ENCODE peak calls at places on chromosomes 6 and 20, in seven cellular contexts. C, T, N, G, A, F and Y are unnamed samples. For H3K36me3 and H3K4me1, the result is how much of the 10 kb centered on the place peaks cover.

GRCh38 chr20:45367126-45367525 is 4.2 kb downstream of the SYS1 start:
- DNase-seq in A (no peak), C (no peak), T (no peak), N (no peak), G (no peak), F (no peak), Y (no peak)

GRCh38 chr6:149331871-149332270 is 14.4 kb downstream of the TAB2 start:
- DNase-seq in C (no peak), A (no peak), N (no peak), T (no peak), G (no peak), F (peak), Y (no peak)

GRCh38 chr20:59765599-59766177 is 161.3 kb downstream of the PHACTR3 start:
- DNase-seq in T (no peak), F (no peak), A (no peak), C (no peak), N (no peak), G (no peak), Y (no peak)

GRCh38 chr6:9204171-9204570 is 768.8 kb upstream of the SLC35B3 start:
- DNase-seq in T (no peak), C (peak), F (peak), N (no peak), A (no peak), G (no peak), Y (peak)

GRCh38 chr6:45116714-45117410 is 211.3 kb upstream of the RUNX2 start:
- DNase-seq in N (no peak), G (no peak), A (no peak), C (no peak), T (no peak), F (peak), Y (no peak)

GRCh38 chr20:14193885-14194284 is 143.5 kb downstream of the FLRT3 start:
- DNase-seq in G (no peak), T (no peak), C (no peak), N (no peak), A (no peak), F (no peak), Y (no peak)

GRCh38 chr6:170473226-170473789 is 79.8 kb downstream of the PSMB1 start:
- DNase-seq in T (no peak), C (no peak), A (no peak), N (no peak), G (no peak), F (no peak), Y (no peak)

GRCh38 chr6:166145751-166146150 is 21.9 kb downstream of the TBXT start:
- DNase-seq in T (no peak), C (no peak), N (no peak), G (no peak), A (no peak), F (no peak), Y (no peak)

GRCh38 chr6:22877946-22878705 is 308.8 kb downstream of the HDGFL1 start:
- DNase-seq in F (peak), T (no peak), G (no peak), A (no peak), N (no peak), C (no peak), Y (no peak)

GRCh38 chr6:74939309-74939708 is 266.5 kb downstream of the COL12A1 start:
- DNase-seq in N (no peak), C (peak), G (no peak), F (no peak), T (no peak), A (no peak), Y (no peak)

GRCh38 chr6:116596815-116597214 is 19.5 kb upstream of the RSPH4A start:
- DNase-seq in C (no peak), F (peak), N (no peak), T (no peak), A (no peak), G (no peak), Y (no peak)

GRCh38 chr20:20594171-20594530 is 118.3 kb downstream of the RALGAPA2 start:
- DNase-seq in G (no peak), T (no peak), N (no peak), A (no peak), F (peak), C (no peak), Y (no peak)

GRCh38 chr6:134123666-134124208 is 71.3 kb upstream of the SLC2A12 start:
- DNase-seq in G (no peak), C (peak), A (no peak), N (no peak), F (peak), T (peak), Y (peak)

GRCh38 chr20:44702776-44703175 is 12.4 kb upstream of the CCN5 start:
- DNase-seq in A (peak), N (peak), C (no peak), T (no peak), G (no peak), F (peak), Y (no peak)

GRCh38 chr6:78850621-78851020 is 16.7 kb upstream of the IRAK1BP1 start:
- DNase-seq in G (no peak), F (no peak), N (no peak), T (no peak), C (no peak), A (no peak), Y (no peak)

GRCh38 chr20:25245461-25245860 is 2.4 kb upstream of the PYGB start:
- DNase-seq in F (no peak), C (no peak), A (no peak), N (no peak), G (peak), T (no peak), Y (no peak)

GRCh38 chr6:25477006-25477590 is 174.9 kb upstream of the SCGN start:
- DNase-seq in C (no peak), T (no peak), N (no peak), F (peak), G (no peak), A (no peak), Y (no peak)

GRCh38 chr6:148085651-148086321 is 256.9 kb upstream of the SASH1 start:
- DNase-seq in N (no peak), C (no peak), T (no peak), G (no peak), F (no peak), A (no peak), Y (no peak)

DNA sequence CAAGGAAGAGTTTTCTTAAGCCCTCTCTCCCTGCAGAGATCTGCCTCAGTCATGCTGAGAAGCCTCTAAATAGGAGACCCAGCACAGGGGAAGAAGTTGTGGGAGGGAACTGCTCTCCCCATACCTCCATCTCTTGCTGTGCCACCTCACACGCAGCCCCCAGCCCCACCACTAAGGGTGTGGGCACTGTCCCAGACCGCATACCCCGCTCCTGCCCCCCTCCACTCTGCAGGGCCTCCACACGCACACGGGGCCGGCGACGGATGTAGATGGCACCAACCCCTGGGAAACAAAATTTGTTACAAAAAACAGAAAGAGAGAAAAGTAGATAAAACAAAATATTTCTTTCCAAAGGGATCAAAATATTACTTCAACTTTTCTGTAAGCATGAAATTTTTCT is 10.2 kb upstream of the CPNE1 start:
- DNase-seq in N (no peak), C (no peak), F (no peak), T (no peak), G (no peak), A (no peak), Y (no peak)
- H3K36me3 ChIP-seq in N (half or more), C (under half), F (under half), T (under half), G (under half), A (under half), Y (under half)

GRCh38 chr6:111706841-111707391 is 101.2 kb upstream of the TRAF3IP2 start:
- DNase-seq in T (no peak), C (no peak), N (no peak), F (no peak), A (no peak), G (no peak), Y (no peak)
- H3K4me1 ChIP-seq in T (under half), C (under half), N (under half), F (under half), A (under half), G (under half), Y (under half)

GRCh38 chr20:1685304-1686052 is 27.9 kb upstream of the SIRPG start:
- DNase-seq in A (no peak), C (no peak), T (no peak), F (no peak), G (no peak), N (no peak), Y (no peak)
- H3K36me3 ChIP-seq in A (under half), C (under half), T (under half), F (under half), G (under half), N (under half), Y (under half)

GRCh38 chr20:58549681-58550542 is 34.7 kb upstream of the APCDD1L start:
- DNase-seq in T (no peak), F (no peak), A (no peak), N (no peak), C (no peak), G (peak), Y (no peak)
- H3K4me1 ChIP-seq in T (under half), F (half or more), A (under half), N (under half), C (under half), G (under half), Y (under half)

GRCh38 chr20:1015181-1015580 is 13.1 kb upstream of the RSPO4 start:
- DNase-seq in A (peak), F (no peak), G (no peak), C (no peak), T (no peak), N (no peak), Y (no peak)

GRCh38 chr20:1019344-1019743 is 17.2 kb upstream of the RSPO4 start:
- DNase-seq in C (no peak), A (no peak), F (no peak), G (no peak), T (no peak), N (no peak), Y (no peak)

GRCh38 chr20:1014471-1014870 is 12.4 kb upstream of the RSPO4 start:
- DNase-seq in C (no peak), F (no peak), T (no peak), N (no peak), G (no peak), A (peak), Y (no peak)

GRCh38 chr20:1020614-1021013 is 18.5 kb upstream of the RSPO4 start:
- DNase-seq in C (no peak), T (no peak), F (no peak), N (no peak), G (no peak), A (no peak), Y (no peak)

DNA sequence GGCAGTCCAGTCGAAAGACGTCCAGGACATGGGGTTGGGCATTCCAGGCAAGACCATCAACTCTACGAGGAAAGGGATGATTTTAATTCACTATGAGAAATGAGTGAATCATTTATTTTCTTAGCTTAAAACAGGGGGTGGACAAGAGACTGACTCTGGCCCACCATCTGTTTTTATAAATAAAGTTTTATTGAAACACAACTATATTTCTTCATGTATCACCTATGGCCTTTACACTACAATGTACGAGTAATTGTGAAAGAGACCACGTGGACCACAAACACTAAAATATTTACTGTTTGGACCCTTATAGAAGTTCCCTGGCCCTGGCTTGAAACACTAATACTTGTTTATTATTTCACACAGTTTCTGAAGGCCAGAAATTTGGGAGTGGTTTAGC is 15.6 kb upstream of the RSPO4 start:
- DNase-seq in A (no peak), F (no peak), N (no peak), G (no peak), T (no peak), C (no peak), Y (no peak)
- H3K36me3 ChIP-seq in A (under half), F (under half), N (under half), G (under half), T (under half), C (under half), Y (under half)

GRCh38 chr6:42375905-42376304 is 75.8 kb downstream of the TRERF1 start:
- DNase-seq in N (no peak), A (peak), G (no peak), F (no peak), C (no peak), T (no peak), Y (no peak)

GRCh38 chr6:42378536-42378935 is 73.2 kb downstream of the TRERF1 start:
- DNase-seq in G (no peak), F (no peak), N (no peak), T (no peak), C (no peak), A (peak), Y (no peak)

GRCh38 chr6:42375007-42375635 is 76.6 kb downstream of the TRERF1 start:
- DNase-seq in C (no peak), T (no peak), A (no peak), G (peak), F (no peak), N (no peak), Y (no peak)

GRCh38 chr6:42380208-42380979 is 71.3 kb downstream of the TRERF1 start:
- DNase-seq in G (no peak), T (no peak), A (no peak), F (no peak), C (no peak), N (no peak), Y (no peak)

GRCh38 chr6:42378125-42378524 is 73.6 kb downstream of the TRERF1 start:
- DNase-seq in N (no peak), C (no peak), F (no peak), G (no peak), T (no peak), A (no peak), Y (no peak)
- H3K4me1 ChIP-seq in N (under half), C (under half), F (under half), G (half or more), T (under half), A (under half), Y (under half)

GRCh38 chr6:154824076-154824475 is 90.9 kb downstream of the SCAF8 start:
- DNase-seq in N (no peak), F (no peak), G (no peak), C (no peak), A (no peak), T (no peak), Y (no peak)

GRCh38 chr6:154830771-154831170 is 97.6 kb downstream of the SCAF8 start:
- DNase-seq in A (no peak), G (no peak), T (no peak), N (no peak), C (no peak), F (no peak), Y (no peak)

GRCh38 chr6:154835307-154835706 is 102.1 kb downstream of the SCAF8 start:
- DNase-seq in A (no peak), C (no peak), F (no peak), G (no peak), T (no peak), N (no peak), Y (no peak)

DNA sequence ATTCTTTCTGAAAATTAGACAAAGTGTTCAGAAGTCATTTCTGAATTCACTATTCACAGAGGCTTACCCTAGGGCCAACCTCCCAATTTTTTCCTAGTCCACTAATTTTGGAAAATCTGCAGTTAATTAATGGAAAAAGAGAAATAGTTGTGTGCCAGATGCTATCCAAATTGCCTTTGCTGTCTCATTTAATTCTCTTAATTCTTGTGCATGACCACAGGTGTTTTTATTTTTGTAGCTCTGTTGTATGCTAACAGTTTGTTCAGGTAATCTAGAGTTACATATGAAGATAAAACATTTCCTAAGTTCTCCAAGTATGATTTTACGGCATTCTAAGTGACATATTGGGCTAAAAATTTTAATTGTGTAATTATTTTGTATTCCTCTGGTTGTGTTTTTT is 96.8 kb downstream of the SCAF8 start:
- DNase-seq in N (no peak), C (no peak), T (no peak), A (no peak), F (no peak), G (no peak), Y (no peak)
- H3K36me3 ChIP-seq in N (half or more), C (under half), T (under half), A (under half), F (under half), G (under half), Y (under half)